ENCODE peak calls at places on chromosomes 7 and 10, in seven cellular contexts. V is DND-41; Q is cardiac muscle cell; X is CD8-positive, alpha-beta T cell; Z is psoas muscle; J is kidney; N is fibroblast of villous mesenchyme. W is an unnamed sample.

GRCh38 chr7:20152511-20152910 is 64.7 kb downstream of the MACC1 start:
- DNase-seq in X (no peak), Q (no peak), Z (no peak), J (no peak), N (peak; percentile 89), V (no peak), W (no peak)

GRCh38 chr10:73992899-73993788 is 4.8 kb upstream of the VCL start:
- DNase-seq in Q (no peak), V (no peak), N (peak; percentile 33), J (no peak), X (no peak), Z (no peak), W (peak; percentile 57)

GRCh38 chr10:74081918-74082317 is 68.7 kb downstream of the AP3M1 start:
- DNase-seq in J (no peak), X (no peak), V (no peak), Z (no peak), Q (no peak), N (no peak), W (no peak)

GRCh38 chr7:2863461-2864066 is 19.5 kb upstream of the GNA12 start:
- DNase-seq in J (peak; percentile 96), N (peak; percentile 98), Q (no peak), V (peak; percentile 58), Z (peak; percentile 89), X (peak; percentile 74), W (peak; percentile 98)

GRCh38 chr7:81672872-81673271 is 97.0 kb downstream of the HGF start:
- DNase-seq in N (no peak), J (no peak), Z (no peak), Q (no peak), V (no peak), X (no peak), W (no peak)

GRCh38 chr7:156124356-156124755 is 312.1 kb upstream of the SHH start:
- DNase-seq in X (no peak), Z (no peak), J (peak; percentile 48), Q (no peak), V (no peak), N (no peak), W (no peak)

GRCh38 chr10:84008878-84009277 is 130.4 kb upstream of the GHITM start:
- DNase-seq in X (peak; percentile 12), N (no peak), J (no peak), V (peak; percentile 42), Q (peak; percentile 20), Z (no peak), W (peak; percentile 1)

GRCh38 chr10:118564652-118565051 is 30.8 kb downstream of the PRLHR start:
- DNase-seq in V (no peak), J (no peak), X (no peak), Q (peak; percentile 35), N (no peak), Z (no peak), W (no peak)

GRCh38 chr10:98128802-98129201 is 5.7 kb upstream of the R3HCC1L start:
- DNase-seq in V (no peak), J (no peak), N (no peak), Z (no peak), X (no peak), Q (no peak), W (no peak)

GRCh38 chr10:76117949-76118348 is 686.5 kb downstream of the LRMDA start:
- DNase-seq in Z (no peak), J (no peak), N (peak; percentile 35), Q (no peak), V (no peak), X (no peak), W (no peak)

GRCh38 chr10:80544316-80544953 is 6.7 kb downstream of the SH2D4B start:
- DNase-seq in N (no peak), J (no peak), V (no peak), Q (no peak), Z (no peak), X (no peak), W (no peak)

GRCh38 chr10:34156781-34157425 is 658.2 kb downstream of the PARD3 start:
- DNase-seq in V (no peak), Q (no peak), X (no peak), J (no peak), N (peak; percentile 72), Z (no peak), W (peak; percentile 73)

GRCh38 chr7:22660732-22661131 is 66.3 kb upstream of the IL6 start:
- DNase-seq in Q (peak; percentile 6), Z (no peak), V (peak; percentile 7), J (no peak), X (no peak), N (no peak), W (no peak)

GRCh38 chr7:110604206-110604605 is 486.7 kb upstream of the LRRN3 start:
- DNase-seq in V (no peak), J (no peak), N (no peak), Z (no peak), X (no peak), Q (no peak), W (no peak)

GRCh38 chr7:131454538-131454937 is 101.9 kb downstream of the PODXL start:
- DNase-seq in X (no peak), V (no peak), J (no peak), Q (no peak), N (no peak), Z (no peak), W (no peak)

GRCh38 chr10:7316839-7317238 is 94.0 kb downstream of the SFMBT2 start:
- DNase-seq in V (no peak), J (no peak), Z (no peak), N (no peak), Q (no peak), X (no peak), W (no peak)

GRCh38 chr10:86856156-86856555 is 99.7 kb downstream of the BMPR1A start:
- DNase-seq in N (no peak), V (no peak), Z (no peak), Q (no peak), X (no peak), J (no peak), W (no peak)

GRCh38 chr10:50375051-50375452 is 123.7 kb upstream of the ASAH2 start:
- DNase-seq in X (no peak), Z (no peak), V (no peak), J (no peak), N (no peak), Q (no peak), W (no peak)

GRCh38 chr7:24756545-24756988 is 697 bp downstream of the GSDME start:
- DNase-seq in V (no peak), J (no peak), Z (no peak), N (no peak), X (no peak), Q (peak; percentile 41), W (no peak)

DNA sequence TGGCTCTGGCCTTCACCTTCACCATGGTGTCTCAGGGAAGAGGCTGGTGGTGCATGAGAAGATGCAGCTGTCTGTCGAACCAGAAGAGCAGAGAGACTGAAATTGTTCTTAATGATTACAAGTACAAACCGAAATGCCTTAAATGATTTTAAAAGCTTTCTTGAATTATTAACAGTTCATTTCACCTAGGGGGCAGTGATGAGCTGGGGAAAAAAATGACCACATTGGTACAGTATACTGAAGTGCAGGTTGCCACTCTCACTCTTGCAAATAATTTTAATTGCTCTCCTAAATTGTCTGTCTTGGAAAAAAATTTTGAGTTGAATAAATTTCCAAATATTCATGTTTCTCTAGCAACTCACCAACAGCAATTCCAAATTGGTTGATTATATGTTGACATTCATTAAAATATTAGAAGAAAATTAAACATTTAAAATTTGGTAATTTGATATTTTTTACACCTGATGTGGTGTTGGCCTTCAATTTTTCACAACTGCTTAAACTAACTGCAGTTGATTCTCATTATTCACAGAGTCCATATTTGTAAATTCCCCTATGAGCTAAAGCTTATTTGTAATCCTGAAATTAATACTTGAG is 692.6 kb downstream of the ZWINT start:
- DNase-seq in X (no peak), J (no peak), N (no peak), Q (peak; percentile 35), V (no peak), Z (no peak), W (no peak)
- TF ChIP-seq CTCF in X (no peak), J (no peak), N (no peak), Q (no peak), V (no peak), Z (no peak), W (no peak)

GRCh38 chr10:30058111-30058510 is 1.3 kb downstream of the JCAD start:
- DNase-seq in X (no peak), Q (no peak), J (no peak), Z (no peak), V (no peak), N (peak; percentile 70), W (peak; percentile 6)
- H3K4me3 ChIP-seq in X (no peak overlapping the region), Q (peak overlapping the region; percentile 91), J (peak overlapping the region; percentile 41), Z (peak overlapping the region; percentile 87), V (no peak overlapping the region), N (peak overlapping the region; percentile 75), W (peak overlapping the region; percentile 77)

GRCh38 chr7:44325811-44326241 is 432 bp upstream of the CAMK2B start:
- DNase-seq in X (no peak), N (no peak), V (no peak), Z (no peak), Q (peak; percentile 65), J (no peak), W (no peak)
- TF ChIP-seq CTCF in X (no peak), N (no peak), V (no peak), Z (peak; percentile 13), Q (peak; percentile 5), J (no peak), W (no peak)

DNA sequence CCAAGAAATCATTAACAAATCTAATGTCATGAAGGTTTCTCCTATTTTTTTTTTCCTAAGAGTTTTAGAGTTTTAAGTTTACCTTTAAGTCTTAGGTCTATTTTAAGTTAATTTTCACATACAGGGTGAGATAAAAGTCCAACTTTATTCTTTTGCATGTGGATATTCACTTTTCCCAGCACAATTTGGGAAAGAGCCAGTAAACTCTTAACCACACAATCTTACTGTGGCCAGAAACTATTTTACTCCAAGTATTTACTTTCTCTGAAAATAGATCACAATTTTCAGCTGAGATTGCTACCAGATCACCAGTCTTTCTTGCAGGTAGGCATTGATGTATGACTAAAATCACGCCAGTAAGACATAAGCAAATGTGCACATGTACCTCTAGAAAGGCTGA is 728.5 kb downstream of the TNS3 start:
- DNase-seq in X (no peak), Z (no peak), V (no peak), J (no peak), Q (no peak), N (no peak), W (peak; percentile 36)
- H3K4me3 ChIP-seq in X (no peak overlapping the region), Z (no peak overlapping the region), V (no peak overlapping the region), J (no peak overlapping the region), Q (no peak overlapping the region), N (no peak overlapping the region), W (no peak overlapping the region)

GRCh38 chr7:30352169-30352568 is 67.8 kb downstream of the ZNRF2 start:
- DNase-seq in Q (no peak), V (no peak), X (no peak), J (no peak), Z (no peak), N (no peak), W (no peak)
- TF ChIP-seq CTCF in Q (no peak), V (peak; percentile 39), X (peak; percentile 51), J (no peak), Z (no peak), N (peak; percentile 7), W (no peak)

DNA sequence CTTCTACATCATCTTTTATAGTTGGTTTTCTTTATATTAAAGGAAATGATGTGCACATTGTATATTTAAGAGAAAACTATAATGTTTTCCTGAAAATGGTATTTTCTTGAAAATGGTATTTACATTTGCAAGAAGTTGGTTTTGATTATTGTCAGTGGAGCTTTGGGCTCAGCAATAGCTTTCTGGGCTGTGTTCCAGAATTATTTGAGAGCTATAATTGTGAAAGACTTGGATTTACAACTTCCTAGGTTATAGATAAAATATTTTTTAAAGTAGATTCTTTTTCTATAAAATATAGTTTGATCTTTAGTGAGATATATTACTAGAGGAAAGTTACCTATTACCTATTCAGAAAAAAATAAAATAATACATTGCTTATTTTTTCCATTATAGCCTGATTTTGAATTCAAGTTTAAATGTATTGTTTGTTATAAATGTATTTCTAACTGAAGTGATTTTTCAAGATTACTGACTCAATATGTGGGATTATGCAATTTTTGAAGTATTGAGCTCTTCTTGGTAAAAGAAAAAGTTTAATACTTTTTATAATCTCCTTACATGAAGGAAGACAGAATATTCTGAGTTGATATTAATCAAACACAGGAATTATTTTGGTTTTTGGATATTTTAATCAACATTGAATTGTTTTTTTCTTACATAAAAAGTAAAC is 20.2 kb downstream of the GNAI1 start:
- DNase-seq in V (no peak), J (no peak), N (peak; percentile 91), Z (no peak), X (no peak), Q (no peak), W (peak; percentile 80)
- H3K4me3 ChIP-seq in V (no peak overlapping the region), J (no peak overlapping the region), N (no peak overlapping the region), Z (no peak overlapping the region), X (no peak overlapping the region), Q (no peak overlapping the region), W (no peak overlapping the region)